ENCODE peak calls at places on chromosomes 16 and 17, in nine cellular contexts. One of them, this sample, is unnamed.

GRCh38 chr17:79159471-79159870 is 84.8 kb downstream of the ENGASE start:
- DNase-seq in CD4-positive, alpha-beta T cell: no peak
- DNase-seq in NCI-H69: no peak
- DNase-seq in stimulated activated CD4-positive, alpha-beta T cell treated with anti-CD3 and anti-CD28 coated beads, Interleukin-12 subunit alpha, Interleukin-12 subunit beta, amount 100 ng/mL, for 24 hours: no peak
- DNase-seq in T-helper 2 cell: no peak
- DNase-seq in K562: no peak
- DNase-seq in WTC11: no peak
- DNase-seq in RPMI8226: no peak
- DNase-seq in fibroblast of the conjunctiva: no peak
- DNase-seq in this sample: no peak

GRCh38 chr16:66462912-66463311 is 35.8 kb downstream of the BEAN1 start:
- DNase-seq in fibroblast of the conjunctiva: no peak
- DNase-seq in stimulated activated CD4-positive, alpha-beta T cell treated with anti-CD3 and anti-CD28 coated beads, Interleukin-12 subunit alpha, Interleukin-12 subunit beta, amount 100 ng/mL, for 24 hours: no peak
- DNase-seq in K562: no peak
- DNase-seq in WTC11: no peak
- DNase-seq in T-helper 2 cell: no peak
- DNase-seq in RPMI8226: no peak
- DNase-seq in NCI-H69: no peak
- DNase-seq in CD4-positive, alpha-beta T cell: no peak
- DNase-seq in this sample: no peak

GRCh38 chr16:79122343-79122742 is 478.2 kb downstream of the MAF start:
- DNase-seq in WTC11: no peak
- DNase-seq in K562: no peak
- DNase-seq in RPMI8226: no peak
- DNase-seq in CD4-positive, alpha-beta T cell: no peak
- DNase-seq in fibroblast of the conjunctiva: no peak
- DNase-seq in T-helper 2 cell: no peak
- DNase-seq in stimulated activated CD4-positive, alpha-beta T cell treated with anti-CD3 and anti-CD28 coated beads, Interleukin-12 subunit alpha, Interleukin-12 subunit beta, amount 100 ng/mL, for 24 hours: no peak
- DNase-seq in NCI-H69: no peak
- DNase-seq in this sample: no peak

GRCh38 chr16:30551781-30552180 is 6.4 kb downstream of the ZNF764 start:
- DNase-seq in CD4-positive, alpha-beta T cell: peak; percentile 60
- DNase-seq in fibroblast of the conjunctiva: no peak
- DNase-seq in RPMI8226: no peak
- DNase-seq in T-helper 2 cell: peak; percentile 67
- DNase-seq in NCI-H69: no peak
- DNase-seq in K562: no peak
- DNase-seq in WTC11: no peak
- DNase-seq in stimulated activated CD4-positive, alpha-beta T cell treated with anti-CD3 and anti-CD28 coated beads, Interleukin-12 subunit alpha, Interleukin-12 subunit beta, amount 100 ng/mL, for 24 hours: peak; percentile 54
- DNase-seq in this sample: no peak

GRCh38 chr17:10620823-10621222 is 36.3 kb downstream of the MYH3 start:
- DNase-seq in fibroblast of the conjunctiva: no peak
- DNase-seq in RPMI8226: no peak
- DNase-seq in WTC11: no peak
- DNase-seq in stimulated activated CD4-positive, alpha-beta T cell treated with anti-CD3 and anti-CD28 coated beads, Interleukin-12 subunit alpha, Interleukin-12 subunit beta, amount 100 ng/mL, for 24 hours: no peak
- DNase-seq in K562: no peak
- DNase-seq in CD4-positive, alpha-beta T cell: no peak
- DNase-seq in T-helper 2 cell: no peak
- DNase-seq in NCI-H69: no peak
- DNase-seq in this sample: no peak

GRCh38 chr17:79223953-79224352 is 149.3 kb downstream of the ENGASE start:
- DNase-seq in CD4-positive, alpha-beta T cell: no peak
- DNase-seq in RPMI8226: no peak
- DNase-seq in T-helper 2 cell: no peak
- DNase-seq in NCI-H69: peak; percentile 30
- DNase-seq in fibroblast of the conjunctiva: no peak
- DNase-seq in WTC11: no peak
- DNase-seq in stimulated activated CD4-positive, alpha-beta T cell treated with anti-CD3 and anti-CD28 coated beads, Interleukin-12 subunit alpha, Interleukin-12 subunit beta, amount 100 ng/mL, for 24 hours: no peak
- DNase-seq in K562: no peak
- DNase-seq in this sample: no peak

GRCh38 chr17:33511670-33512069 is 218.6 kb upstream of the ASIC2 start:
- DNase-seq in T-helper 2 cell: no peak
- DNase-seq in fibroblast of the conjunctiva: no peak
- DNase-seq in K562: no peak
- DNase-seq in WTC11: no peak
- DNase-seq in stimulated activated CD4-positive, alpha-beta T cell treated with anti-CD3 and anti-CD28 coated beads, Interleukin-12 subunit alpha, Interleukin-12 subunit beta, amount 100 ng/mL, for 24 hours: no peak
- DNase-seq in RPMI8226: no peak
- DNase-seq in CD4-positive, alpha-beta T cell: no peak
- DNase-seq in NCI-H69: no peak
- DNase-seq in this sample: no peak

GRCh38 chr17:34895388-34895787 is 65.9 kb downstream of the CCT6B start:
- DNase-seq in WTC11: peak; percentile 26
- DNase-seq in CD4-positive, alpha-beta T cell: no peak
- DNase-seq in stimulated activated CD4-positive, alpha-beta T cell treated with anti-CD3 and anti-CD28 coated beads, Interleukin-12 subunit alpha, Interleukin-12 subunit beta, amount 100 ng/mL, for 24 hours: no peak
- DNase-seq in K562: no peak
- DNase-seq in NCI-H69: peak; percentile 35
- DNase-seq in T-helper 2 cell: no peak
- DNase-seq in RPMI8226: no peak
- DNase-seq in fibroblast of the conjunctiva: no peak
- DNase-seq in this sample: no peak

GRCh38 chr17:48756816-48757215 is 28.3 kb upstream of the HOXB13 start:
- DNase-seq in RPMI8226: peak; percentile 23
- DNase-seq in NCI-H69: peak; percentile 91
- DNase-seq in fibroblast of the conjunctiva: no peak
- DNase-seq in CD4-positive, alpha-beta T cell: no peak
- DNase-seq in K562: no peak
- DNase-seq in WTC11: no peak
- DNase-seq in stimulated activated CD4-positive, alpha-beta T cell treated with anti-CD3 and anti-CD28 coated beads, Interleukin-12 subunit alpha, Interleukin-12 subunit beta, amount 100 ng/mL, for 24 hours: no peak
- DNase-seq in T-helper 2 cell: no peak
- DNase-seq in this sample: no peak

GRCh38 chr17:1511756-1512321 is 4.6 kb downstream of the INPP5K start:
- DNase-seq in WTC11: no peak
- DNase-seq in NCI-H69: no peak
- DNase-seq in K562: peak; percentile 26
- DNase-seq in CD4-positive, alpha-beta T cell: no peak
- DNase-seq in stimulated activated CD4-positive, alpha-beta T cell treated with anti-CD3 and anti-CD28 coated beads, Interleukin-12 subunit alpha, Interleukin-12 subunit beta, amount 100 ng/mL, for 24 hours: no peak
- DNase-seq in fibroblast of the conjunctiva: peak; percentile 24
- DNase-seq in RPMI8226: no peak
- DNase-seq in T-helper 2 cell: no peak
- DNase-seq in this sample: no peak

GRCh38 chr17:75047398-75048098 is 523 bp downstream of the KCTD2 start:
- DNase-seq in CD4-positive, alpha-beta T cell: no peak
- DNase-seq in NCI-H69: peak; percentile 43
- DNase-seq in RPMI8226: peak; percentile 26
- DNase-seq in K562: no peak
- DNase-seq in T-helper 2 cell: peak; percentile 15
- DNase-seq in fibroblast of the conjunctiva: no peak
- DNase-seq in WTC11: peak; percentile 44
- DNase-seq in stimulated activated CD4-positive, alpha-beta T cell treated with anti-CD3 and anti-CD28 coated beads, Interleukin-12 subunit alpha, Interleukin-12 subunit beta, amount 100 ng/mL, for 24 hours: no peak
- DNase-seq in this sample: no peak

GRCh38 chr16:56389554-56389953 is 35.8 kb downstream of the AMFR start:
- DNase-seq in stimulated activated CD4-positive, alpha-beta T cell treated with anti-CD3 and anti-CD28 coated beads, Interleukin-12 subunit alpha, Interleukin-12 subunit beta, amount 100 ng/mL, for 24 hours: no peak
- DNase-seq in NCI-H69: no peak
- DNase-seq in WTC11: no peak
- DNase-seq in CD4-positive, alpha-beta T cell: no peak
- DNase-seq in K562: no peak
- DNase-seq in RPMI8226: no peak
- DNase-seq in T-helper 2 cell: no peak
- DNase-seq in fibroblast of the conjunctiva: peak; percentile 70
- DNase-seq in this sample: no peak

GRCh38 chr16:77993586-77993985 is 28.8 kb upstream of the CLEC3A start:
- DNase-seq in T-helper 2 cell: no peak
- DNase-seq in fibroblast of the conjunctiva: peak; percentile 20
- DNase-seq in CD4-positive, alpha-beta T cell: no peak
- DNase-seq in RPMI8226: no peak
- DNase-seq in stimulated activated CD4-positive, alpha-beta T cell treated with anti-CD3 and anti-CD28 coated beads, Interleukin-12 subunit alpha, Interleukin-12 subunit beta, amount 100 ng/mL, for 24 hours: no peak
- DNase-seq in NCI-H69: no peak
- DNase-seq in K562: no peak
- DNase-seq in WTC11: no peak
- DNase-seq in this sample: no peak

GRCh38 chr17:21678451-21679081 is 13.8 kb upstream of the KCNJ18 start:
- DNase-seq in T-helper 2 cell: no peak
- DNase-seq in fibroblast of the conjunctiva: no peak
- DNase-seq in NCI-H69: no peak
- DNase-seq in RPMI8226: peak; percentile 81
- DNase-seq in stimulated activated CD4-positive, alpha-beta T cell treated with anti-CD3 and anti-CD28 coated beads, Interleukin-12 subunit alpha, Interleukin-12 subunit beta, amount 100 ng/mL, for 24 hours: no peak
- DNase-seq in CD4-positive, alpha-beta T cell: no peak
- DNase-seq in K562: peak; percentile 77
- DNase-seq in WTC11: no peak
- DNase-seq in this sample: no peak

GRCh38 chr17:66076546-66077190 is 115.3 kb downstream of the CEP112 start:
- DNase-seq in NCI-H69: peak; percentile 8
- DNase-seq in K562: no peak
- DNase-seq in CD4-positive, alpha-beta T cell: no peak
- DNase-seq in T-helper 2 cell: no peak
- DNase-seq in RPMI8226: peak; percentile 80
- DNase-seq in WTC11: no peak
- DNase-seq in stimulated activated CD4-positive, alpha-beta T cell treated with anti-CD3 and anti-CD28 coated beads, Interleukin-12 subunit alpha, Interleukin-12 subunit beta, amount 100 ng/mL, for 24 hours: no peak
- DNase-seq in fibroblast of the conjunctiva: no peak
- DNase-seq in this sample: no peak

GRCh38 chr17:67376509-67376891 is 581 bp upstream of the PITPNC1 start:
- DNase-seq in CD4-positive, alpha-beta T cell: no peak
- DNase-seq in RPMI8226: peak; percentile 47
- DNase-seq in fibroblast of the conjunctiva: no peak
- DNase-seq in K562: no peak
- DNase-seq in T-helper 2 cell: no peak
- DNase-seq in WTC11: no peak
- DNase-seq in NCI-H69: peak; percentile 65
- DNase-seq in stimulated activated CD4-positive, alpha-beta T cell treated with anti-CD3 and anti-CD28 coated beads, Interleukin-12 subunit alpha, Interleukin-12 subunit beta, amount 100 ng/mL, for 24 hours: no peak
- DNase-seq in this sample: peak; percentile 26

GRCh38 chr16:1895949-1896675 is 22.1 kb downstream of the HS3ST6 start:
- DNase-seq in CD4-positive, alpha-beta T cell: no peak
- DNase-seq in stimulated activated CD4-positive, alpha-beta T cell treated with anti-CD3 and anti-CD28 coated beads, Interleukin-12 subunit alpha, Interleukin-12 subunit beta, amount 100 ng/mL, for 24 hours: no peak
- DNase-seq in NCI-H69: peak; percentile 34
- DNase-seq in fibroblast of the conjunctiva: no peak
- DNase-seq in K562: no peak
- DNase-seq in WTC11: no peak
- DNase-seq in T-helper 2 cell: no peak
- DNase-seq in RPMI8226: no peak
- DNase-seq in this sample: no peak

GRCh38 chr17:39662551-39663339 is 2.4 kb upstream of the TCAP start:
- DNase-seq in K562: no peak
- DNase-seq in T-helper 2 cell: no peak
- DNase-seq in WTC11: peak; percentile 36
- DNase-seq in fibroblast of the conjunctiva: no peak
- DNase-seq in RPMI8226: no peak
- DNase-seq in stimulated activated CD4-positive, alpha-beta T cell treated with anti-CD3 and anti-CD28 coated beads, Interleukin-12 subunit alpha, Interleukin-12 subunit beta, amount 100 ng/mL, for 24 hours: no peak
- DNase-seq in CD4-positive, alpha-beta T cell: no peak
- DNase-seq in NCI-H69: peak; percentile 62
- DNase-seq in this sample: no peak

GRCh38 chr16:89359296-89360147 is 130.8 kb downstream of the ANKRD11 start:
- DNase-seq in K562: no peak
- DNase-seq in stimulated activated CD4-positive, alpha-beta T cell treated with anti-CD3 and anti-CD28 coated beads, Interleukin-12 subunit alpha, Interleukin-12 subunit beta, amount 100 ng/mL, for 24 hours: no peak
- DNase-seq in NCI-H69: no peak
- DNase-seq in fibroblast of the conjunctiva: no peak
- DNase-seq in WTC11: no peak
- DNase-seq in CD4-positive, alpha-beta T cell: no peak
- DNase-seq in RPMI8226: no peak
- DNase-seq in T-helper 2 cell: no peak
- DNase-seq in this sample: no peak